ENCODE peak calls at places on chromosomes 2 and 18, in ten cellular contexts. W, P, Y, F, H, T, O, Q, B and S are unnamed samples.

GRCh38 chr18:74609535-74609934 is 11.9 kb downstream of the ZNF407 start:
- DNase-seq in Y (no peak), B (no peak), H (no peak), W (no peak), T (no peak), F (no peak), P (no peak), Q (no peak), O (no peak), S (peak)

GRCh38 chr2:57022496-57022895 is 838.7 kb downstream of the CCDC85A start:
- DNase-seq in T (no peak), W (no peak), O (no peak), H (no peak), Q (no peak), B (no peak), P (no peak), F (no peak), Y (no peak), S (no peak)

GRCh38 chr2:99470957-99471356 is 18.9 kb downstream of the REV1 start:
- DNase-seq in B (no peak), H (no peak), Y (no peak), T (no peak), P (no peak), O (no peak), Q (no peak), W (no peak), F (no peak), S (no peak)

GRCh38 chr2:235381261-235381912 is 112.5 kb upstream of the AGAP1 start:
- DNase-seq in W (no peak), F (no peak), Q (no peak), T (no peak), H (no peak), O (no peak), Y (no peak), P (no peak), B (no peak), S (no peak)

GRCh38 chr2:138028538-138028937 is 64.3 kb downstream of the HNMT start:
- DNase-seq in H (no peak), Y (no peak), P (no peak), Q (no peak), W (no peak), T (no peak), O (no peak), B (no peak), F (no peak), S (no peak)

GRCh38 chr2:96800762-96801463 is 15.2 kb upstream of the CNNM3 start:
- DNase-seq in Q (peak), B (peak), P (peak), T (peak), W (peak), H (peak), F (peak), Y (peak), O (peak), S (no peak)

GRCh38 chr18:7923105-7923504 is 356.0 kb downstream of the PTPRM start:
- DNase-seq in H (no peak), Q (no peak), O (no peak), P (no peak), Y (no peak), F (no peak), W (no peak), B (no peak), T (no peak), S (no peak)

GRCh38 chr2:241976296-241976695 is 106.8 kb downstream of the RTP5 start:
- DNase-seq in B (no peak), Y (no peak), O (no peak), W (no peak), F (no peak), H (no peak), P (peak), T (no peak), Q (no peak), S (no peak)

GRCh38 chr2:212176151-212176550 is 362.5 kb downstream of the ERBB4 start:
- DNase-seq in Q (no peak), P (no peak), T (no peak), O (no peak), B (no peak), Y (no peak), H (no peak), F (no peak), W (no peak), S (no peak)

GRCh38 chr18:59921384-59921891 is 21.6 kb downstream of the PMAIP1 start:
- DNase-seq in P (no peak), B (no peak), O (no peak), T (no peak), Y (no peak), F (no peak), Q (no peak), W (no peak), H (no peak), S (peak)

GRCh38 chr2:150391779-150392178 is 95.7 kb downstream of the RND3 start:
- DNase-seq in P (no peak), O (no peak), Q (no peak), W (no peak), F (no peak), H (no peak), B (no peak), Y (no peak), T (no peak), S (no peak)

GRCh38 chr2:239531456-239532304 is 130.9 kb upstream of the HDAC4 start:
- DNase-seq in H (no peak), F (no peak), P (no peak), T (no peak), O (no peak), W (no peak), Q (no peak), Y (no peak), B (no peak), S (no peak)

GRCh38 chr2:159758239-159758638 is 39.8 kb downstream of the CD302 start:
- DNase-seq in Q (no peak), F (no peak), P (no peak), T (no peak), B (no peak), O (no peak), Y (no peak), W (no peak), H (no peak), S (no peak)

GRCh38 chr2:192146069-192147006 is 48.4 kb downstream of the TMEFF2 start:
- DNase-seq in W (no peak), H (no peak), F (no peak), Q (peak), O (no peak), B (no peak), P (no peak), T (no peak), Y (no peak), S (no peak)

GRCh38 chr2:9199716-9200633 is 6.6 kb upstream of the ASAP2 start:
- DNase-seq in O (no peak), B (no peak), Y (no peak), F (no peak), P (no peak), Q (no peak), T (no peak), H (no peak), W (no peak), S (peak)

GRCh38 chr2:167196461-167197252 is 308.4 kb downstream of the XIRP2 start:
- DNase-seq in Q (no peak), O (no peak), Y (no peak), P (no peak), W (no peak), T (peak), B (no peak), F (peak), H (no peak), S (no peak)

GRCh38 chr18:69282371-69282770 is 118.3 kb upstream of the DOK6 start:
- DNase-seq in T (no peak), F (no peak), W (no peak), P (no peak), Y (no peak), O (no peak), B (no peak), Q (no peak), H (no peak), S (no peak)

GRCh38 chr2:60152226-60152833 is 401.1 kb downstream of the BCL11A start:
- DNase-seq in T (no peak), B (no peak), Q (peak), H (no peak), P (no peak), Y (no peak), F (no peak), W (no peak), O (no peak), S (no peak)

DNA sequence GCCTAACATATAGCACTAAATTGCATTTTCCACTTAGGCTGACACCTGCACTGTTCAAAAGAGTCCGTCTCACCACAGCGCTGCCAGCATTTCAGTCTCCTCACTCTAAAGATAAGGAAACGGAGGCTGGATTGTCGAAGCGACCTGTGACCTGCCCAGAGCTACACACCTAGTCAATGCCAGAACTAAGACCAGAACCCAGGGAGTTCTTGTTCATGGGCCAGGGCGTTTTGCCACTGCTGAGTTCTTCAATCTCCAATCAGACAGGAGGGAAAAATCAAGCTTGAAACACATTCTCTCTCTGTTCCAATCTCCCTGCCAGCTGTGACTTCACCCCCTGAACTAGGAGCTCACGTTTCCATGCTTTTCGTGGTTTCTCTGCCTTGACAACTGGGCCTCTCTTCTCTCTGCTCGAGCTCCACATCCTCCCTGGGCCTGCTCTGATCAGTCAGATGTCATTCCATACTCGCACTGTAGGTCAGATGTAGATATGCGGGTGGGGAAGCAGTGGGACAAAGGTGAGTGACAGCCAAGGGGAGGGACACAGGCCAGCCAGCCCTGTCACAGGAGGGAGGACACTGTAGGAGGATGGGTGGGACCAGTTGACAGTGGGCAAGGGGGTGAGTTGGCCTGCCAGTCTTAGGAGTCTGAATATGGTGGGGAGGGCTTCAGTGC is 221.1 kb upstream of the SMAD2 start:
- DNase-seq in B (peak), F (peak), P (no peak), H (no peak), Y (no peak), T (no peak), Q (no peak), O (peak), W (no peak), S (no peak)
- TF ChIP-seq POLR2A in B (no peak), F (no peak), P (no peak), H (no peak), Y (no peak), T (no peak), Q (no peak), O (no peak), W (no peak), S (no peak)

GRCh38 chr2:168913171-168913484 is 12.0 kb downstream of the G6PC2 start:
- DNase-seq in O (no peak), T (no peak), Y (no peak), B (no peak), P (no peak), W (no peak), Q (no peak), F (no peak), H (no peak), S (no peak)
- H3K4me3 ChIP-seq in O (no peak), T (no peak), Y (peak), B (no peak), P (no peak), W (peak), Q (no peak), F (peak), H (no peak), S (peak)

DNA sequence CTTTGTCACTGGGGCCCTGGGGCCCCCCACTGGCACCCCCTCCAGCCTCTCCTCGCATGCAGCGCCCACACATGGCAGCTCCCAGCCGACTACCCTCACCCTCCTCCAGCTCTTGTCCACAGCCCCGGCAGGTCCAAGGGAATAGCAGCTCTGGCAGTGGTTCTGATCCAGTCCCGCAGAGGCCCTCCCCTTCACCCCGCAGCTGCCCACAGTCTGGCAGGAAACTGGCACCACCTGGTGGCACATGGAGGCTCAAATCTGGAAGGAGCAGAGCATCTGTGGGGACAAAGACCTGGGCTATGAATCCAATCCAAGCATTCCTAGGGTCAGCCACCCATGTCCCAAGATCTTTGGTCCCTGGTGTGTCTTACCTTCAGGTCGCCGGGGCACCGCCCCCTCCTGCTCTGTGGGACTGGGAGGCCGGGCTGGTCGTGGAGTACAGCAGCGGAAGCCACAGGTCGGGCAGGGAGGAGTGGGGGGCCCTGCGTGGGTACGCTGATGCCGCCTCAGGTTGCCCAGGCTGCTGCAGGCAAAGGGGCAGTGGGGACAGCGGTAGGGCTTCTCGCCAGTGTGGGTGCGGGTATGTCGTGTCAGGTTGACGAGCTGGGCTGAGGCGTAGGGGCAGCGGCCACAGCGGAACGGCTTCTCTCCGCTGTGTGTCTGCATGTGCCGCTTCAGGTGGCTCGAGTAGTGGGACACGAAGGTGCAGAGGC is 2.3 kb downstream of the ZNF513 start:
- DNase-seq in O (no peak), H (no peak), P (peak), B (peak), Q (peak), Y (no peak), W (no peak), F (peak), T (peak), S (no peak)
- TF ChIP-seq POLR2A in O (no peak), H (no peak), P (no peak), B (no peak), Q (no peak), Y (no peak), W (no peak), F (no peak), T (no peak), S (no peak)

DNA sequence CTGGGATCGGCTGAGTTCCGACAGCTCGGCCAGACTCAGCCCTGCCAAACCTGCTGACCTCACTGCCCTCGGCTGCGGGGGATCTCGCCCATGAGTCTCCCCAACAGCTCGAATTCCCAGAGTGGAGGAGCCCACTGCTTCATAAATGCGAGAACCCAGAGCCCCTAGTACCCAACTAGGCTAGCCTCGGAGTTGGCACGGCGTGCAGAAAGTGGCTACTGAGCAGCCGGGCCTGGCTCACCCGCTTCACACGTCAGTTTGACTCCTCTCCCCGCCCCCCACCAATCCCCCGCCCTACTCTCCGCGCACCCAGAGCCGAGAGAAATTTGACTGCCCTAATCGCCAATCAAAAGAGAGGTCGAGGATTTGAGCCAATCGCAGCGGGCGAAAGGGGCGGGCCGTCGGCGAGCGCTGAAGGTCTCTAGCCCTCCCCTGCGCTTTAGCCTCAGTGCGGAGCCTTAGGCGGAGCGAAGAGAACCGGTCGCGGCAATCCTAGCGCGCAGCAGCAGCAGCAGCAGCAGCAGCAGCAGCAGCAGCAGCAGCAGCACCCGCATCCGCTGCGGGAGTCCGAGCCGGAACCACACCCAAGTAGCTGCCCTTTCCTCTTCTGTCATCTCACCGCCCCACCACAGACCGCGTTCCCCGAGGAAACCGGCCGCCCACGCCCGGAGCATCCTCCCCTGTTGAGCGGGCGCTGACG is at the start of gene GLS:
- DNase-seq in B (peak), W (peak), T (peak), H (peak), O (peak), P (peak), Y (peak), Q (peak), F (peak), S (peak)
- H3K4me3 ChIP-seq in B (peak), W (peak), T (peak), H (peak), O (peak), P (peak), Y (peak), Q (peak), F (peak), S (peak)

GRCh38 chr2:230412846-230413245 is 3.2 kb upstream of the SP100 start:
- DNase-seq in O (no peak), B (no peak), W (no peak), Q (no peak), H (no peak), F (no peak), Y (no peak), T (peak), P (no peak), S (peak)

GRCh38 chr2:230410263-230410662 is 5.7 kb upstream of the SP100 start:
- DNase-seq in W (no peak), O (no peak), F (no peak), Q (no peak), B (no peak), Y (no peak), T (no peak), P (no peak), H (no peak), S (peak)

GRCh38 chr2:230410861-230411464 is 5.0 kb upstream of the SP100 start:
- DNase-seq in P (no peak), B (no peak), F (no peak), O (no peak), W (no peak), Q (no peak), T (peak), H (no peak), Y (no peak), S (peak)

GRCh38 chr2:230412369-230412706 is 3.7 kb upstream of the SP100 start:
- DNase-seq in F (no peak), W (no peak), P (no peak), O (no peak), Q (no peak), T (peak), Y (no peak), B (no peak), H (no peak), S (no peak)

GRCh38 chr2:230411484-230412368 is 4.3 kb upstream of the SP100 start:
- DNase-seq in Y (peak), H (peak), Q (peak), P (peak), B (peak), T (peak), W (peak), F (peak), O (peak), S (peak)
- TF ChIP-seq POLR2A in Y (no peak), H (peak), Q (no peak), P (peak), B (no peak), T (no peak), W (no peak), F (peak), O (peak), S (peak)

GRCh38 chr2:74763962-74764428 is 69.9 kb upstream of the HK2 start:
- DNase-seq in P (no peak), Q (no peak), W (no peak), F (no peak), T (no peak), Y (no peak), O (no peak), H (no peak), B (no peak), S (no peak)

GRCh38 chr2:74759991-74760390 is 73.9 kb upstream of the HK2 start:
- DNase-seq in O (no peak), H (no peak), T (no peak), W (no peak), F (no peak), P (no peak), B (no peak), Y (no peak), Q (no peak), S (no peak)

GRCh38 chr2:74760875-74761630 is 72.9 kb upstream of the HK2 start:
- DNase-seq in F (no peak), B (no peak), W (no peak), H (no peak), O (no peak), Q (no peak), T (no peak), Y (no peak), P (no peak), S (no peak)

GRCh38 chr2:74764429-74765272 is 69.3 kb upstream of the HK2 start:
- DNase-seq in H (no peak), B (no peak), F (no peak), O (no peak), W (no peak), P (no peak), T (no peak), Y (no peak), Q (no peak), S (no peak)

DNA sequence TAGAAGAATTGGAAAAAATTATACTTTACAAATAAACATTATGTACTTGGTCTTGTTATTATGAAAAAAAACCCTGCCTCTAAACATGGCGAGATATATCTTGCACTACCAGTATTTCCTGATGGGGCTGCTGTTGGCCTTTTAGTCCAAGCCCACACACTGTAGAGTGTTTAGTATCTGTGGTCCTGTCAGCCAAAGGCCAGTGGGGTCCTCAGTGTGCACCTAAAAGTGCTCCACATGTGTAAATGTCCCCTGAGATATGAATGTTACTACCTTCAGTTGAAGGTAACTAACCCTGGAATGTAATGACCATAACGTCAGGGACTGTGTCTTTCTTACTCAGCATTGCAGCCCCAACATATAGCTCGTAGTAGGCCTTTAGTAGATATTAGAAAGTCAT is 71.1 kb upstream of the HK2 start:
- DNase-seq in Y (no peak), B (no peak), W (no peak), Q (no peak), H (no peak), P (no peak), O (no peak), F (no peak), T (no peak), S (no peak)
- H3K4me3 ChIP-seq in Y (no peak), B (no peak), W (no peak), Q (no peak), H (no peak), P (no peak), O (no peak), F (no peak), T (no peak), S (no peak)